ENCODE peak calls at places on chromosomes 1 and 21, in seven cellular contexts. One of them, this sample, is unnamed.

GRCh38 chr21:44582980-44583799 is 2.8 kb upstream of the KRTAP10-5 start:
- DNase-seq in ascending aorta: no peak
- DNase-seq in keratinocyte: no peak
- DNase-seq in dorsolateral prefrontal cortex: no peak
- DNase-seq in heart left ventricle: no peak
- DNase-seq in astrocyte of the spinal cord: no peak
- DNase-seq in fibroblast of lung: no peak
- DNase-seq in this sample: no peak

GRCh38 chr1:59332983-59333382 is 36.1 kb downstream of the FGGY start:
- DNase-seq in heart left ventricle: no peak
- DNase-seq in ascending aorta: no peak
- DNase-seq in fibroblast of lung: peak
- DNase-seq in dorsolateral prefrontal cortex: no peak
- DNase-seq in astrocyte of the spinal cord: peak
- DNase-seq in keratinocyte: peak
- DNase-seq in this sample: peak

GRCh38 chr1:51331206-51332100 is 1.1 kb upstream of the TTC39A start:
- DNase-seq in astrocyte of the spinal cord: peak
- DNase-seq in dorsolateral prefrontal cortex: no peak
- DNase-seq in fibroblast of lung: peak
- DNase-seq in keratinocyte: peak
- DNase-seq in heart left ventricle: peak
- DNase-seq in ascending aorta: peak
- DNase-seq in this sample: peak

GRCh38 chr1:206890690-206891089 is 6.6 kb upstream of the IL24 start:
- DNase-seq in heart left ventricle: no peak
- DNase-seq in fibroblast of lung: peak
- DNase-seq in ascending aorta: no peak
- DNase-seq in astrocyte of the spinal cord: peak
- DNase-seq in dorsolateral prefrontal cortex: no peak
- DNase-seq in keratinocyte: no peak
- DNase-seq in this sample: peak

GRCh38 chr1:21873761-21874160 is 61.7 kb downstream of the LDLRAD2 start:
- DNase-seq in fibroblast of lung: no peak
- DNase-seq in keratinocyte: no peak
- DNase-seq in ascending aorta: no peak
- DNase-seq in astrocyte of the spinal cord: no peak
- DNase-seq in heart left ventricle: no peak
- DNase-seq in dorsolateral prefrontal cortex: no peak
- DNase-seq in this sample: no peak

GRCh38 chr1:115411388-115412063 is 73.5 kb upstream of the NGF start:
- DNase-seq in astrocyte of the spinal cord: peak
- DNase-seq in fibroblast of lung: peak
- DNase-seq in dorsolateral prefrontal cortex: no peak
- DNase-seq in heart left ventricle: no peak
- DNase-seq in keratinocyte: peak
- DNase-seq in ascending aorta: no peak
- DNase-seq in this sample: peak

GRCh38 chr1:37506740-37507139 is 7.8 kb downstream of the MEAF6 start:
- DNase-seq in fibroblast of lung: no peak
- DNase-seq in ascending aorta: no peak
- DNase-seq in astrocyte of the spinal cord: no peak
- DNase-seq in heart left ventricle: no peak
- DNase-seq in keratinocyte: no peak
- DNase-seq in dorsolateral prefrontal cortex: no peak
- DNase-seq in this sample: no peak

GRCh38 chr1:93969371-93969770 is 60.1 kb upstream of the GCLM start:
- DNase-seq in fibroblast of lung: no peak
- DNase-seq in heart left ventricle: no peak
- DNase-seq in ascending aorta: no peak
- DNase-seq in astrocyte of the spinal cord: no peak
- DNase-seq in dorsolateral prefrontal cortex: no peak
- DNase-seq in keratinocyte: no peak
- DNase-seq in this sample: no peak

GRCh38 chr1:209597496-209597895 is 14.0 kb downstream of the CAMK1G start:
- DNase-seq in ascending aorta: no peak
- DNase-seq in astrocyte of the spinal cord: no peak
- DNase-seq in keratinocyte: no peak
- DNase-seq in heart left ventricle: no peak
- DNase-seq in dorsolateral prefrontal cortex: no peak
- DNase-seq in fibroblast of lung: no peak
- DNase-seq in this sample: no peak

GRCh38 chr1:228178737-228179720 is 13.4 kb downstream of the IBA57 start:
- DNase-seq in keratinocyte: no peak
- DNase-seq in dorsolateral prefrontal cortex: no peak
- DNase-seq in ascending aorta: no peak
- DNase-seq in heart left ventricle: no peak
- DNase-seq in astrocyte of the spinal cord: no peak
- DNase-seq in fibroblast of lung: no peak
- DNase-seq in this sample: peak

GRCh38 chr1:109396971-109397370 is 747 bp downstream of the SORT1 start:
- DNase-seq in ascending aorta: no peak
- DNase-seq in fibroblast of lung: no peak
- DNase-seq in keratinocyte: no peak
- DNase-seq in heart left ventricle: no peak
- DNase-seq in dorsolateral prefrontal cortex: no peak
- DNase-seq in astrocyte of the spinal cord: no peak
- DNase-seq in this sample: no peak

GRCh38 chr1:38578444-38578951 is 281.1 kb downstream of the RRAGC start:
- DNase-seq in dorsolateral prefrontal cortex: no peak
- DNase-seq in astrocyte of the spinal cord: no peak
- DNase-seq in keratinocyte: no peak
- DNase-seq in ascending aorta: no peak
- DNase-seq in heart left ventricle: no peak
- DNase-seq in fibroblast of lung: no peak
- DNase-seq in this sample: no peak

GRCh38 chr1:11129649-11130048 is 30.0 kb upstream of the EXOSC10 start:
- DNase-seq in keratinocyte: no peak
- DNase-seq in fibroblast of lung: no peak
- DNase-seq in heart left ventricle: no peak
- DNase-seq in dorsolateral prefrontal cortex: no peak
- DNase-seq in astrocyte of the spinal cord: no peak
- DNase-seq in ascending aorta: no peak
- DNase-seq in this sample: no peak

GRCh38 chr1:232676307-232676706 is 46.4 kb upstream of the SIPA1L2 start:
- DNase-seq in heart left ventricle: no peak
- DNase-seq in astrocyte of the spinal cord: no peak
- DNase-seq in keratinocyte: no peak
- DNase-seq in ascending aorta: no peak
- DNase-seq in dorsolateral prefrontal cortex: no peak
- DNase-seq in fibroblast of lung: no peak
- DNase-seq in this sample: no peak

GRCh38 chr1:183361081-183361480 is 57.1 kb downstream of the NMNAT2 start:
- DNase-seq in dorsolateral prefrontal cortex: no peak
- DNase-seq in keratinocyte: no peak
- DNase-seq in fibroblast of lung: no peak
- DNase-seq in astrocyte of the spinal cord: no peak
- DNase-seq in heart left ventricle: no peak
- DNase-seq in ascending aorta: no peak
- DNase-seq in this sample: no peak

GRCh38 chr1:196603651-196604050 is 4.6 kb downstream of the KCNT2 start:
- DNase-seq in ascending aorta: no peak
- DNase-seq in astrocyte of the spinal cord: no peak
- DNase-seq in keratinocyte: no peak
- DNase-seq in fibroblast of lung: no peak
- DNase-seq in heart left ventricle: no peak
- DNase-seq in dorsolateral prefrontal cortex: no peak
- DNase-seq in this sample: no peak

GRCh38 chr1:32770741-32771548 is 46.2 kb downstream of the YARS1 start:
- DNase-seq in fibroblast of lung: no peak
- DNase-seq in dorsolateral prefrontal cortex: no peak
- DNase-seq in heart left ventricle: no peak
- DNase-seq in ascending aorta: no peak
- DNase-seq in astrocyte of the spinal cord: no peak
- DNase-seq in keratinocyte: no peak
- DNase-seq in this sample: no peak

GRCh38 chr1:99705385-99705784 is 59.5 kb downstream of the PALMD start:
- DNase-seq in ascending aorta: no peak
- DNase-seq in fibroblast of lung: no peak
- DNase-seq in keratinocyte: no peak
- DNase-seq in heart left ventricle: no peak
- DNase-seq in dorsolateral prefrontal cortex: no peak
- DNase-seq in astrocyte of the spinal cord: no peak
- DNase-seq in this sample: no peak

GRCh38 chr21:32392299-32392879 is 423 bp downstream of the URB1 start:
- DNase-seq in dorsolateral prefrontal cortex: no peak
- DNase-seq in keratinocyte: no peak
- DNase-seq in astrocyte of the spinal cord: peak
- DNase-seq in heart left ventricle: no peak
- DNase-seq in ascending aorta: no peak
- DNase-seq in fibroblast of lung: no peak
- DNase-seq in this sample: peak

GRCh38 chr1:162632234-162632666 is at the start of gene DDR2:
- DNase-seq in fibroblast of lung: peak
- DNase-seq in dorsolateral prefrontal cortex: no peak
- DNase-seq in heart left ventricle: peak
- DNase-seq in ascending aorta: peak
- DNase-seq in astrocyte of the spinal cord: peak
- DNase-seq in keratinocyte: no peak
- DNase-seq in this sample: peak

GRCh38 chr1:3034728-3035610 is 13.7 kb downstream of the ACTRT2 start:
- DNase-seq in ascending aorta: peak
- DNase-seq in fibroblast of lung: no peak
- DNase-seq in astrocyte of the spinal cord: no peak
- DNase-seq in heart left ventricle: no peak
- DNase-seq in dorsolateral prefrontal cortex: no peak
- DNase-seq in keratinocyte: no peak
- DNase-seq in this sample: no peak

GRCh38 chr1:193625255-193625654 is 438.8 kb upstream of the B3GALT2 start:
- DNase-seq in heart left ventricle: no peak
- DNase-seq in dorsolateral prefrontal cortex: no peak
- DNase-seq in ascending aorta: no peak
- DNase-seq in fibroblast of lung: no peak
- DNase-seq in astrocyte of the spinal cord: no peak
- DNase-seq in keratinocyte: no peak
- DNase-seq in this sample: no peak

GRCh38 chr21:14690886-14691285 is 144.8 kb upstream of the SAMSN1 start:
- DNase-seq in dorsolateral prefrontal cortex: no peak
- DNase-seq in fibroblast of lung: no peak
- DNase-seq in ascending aorta: no peak
- DNase-seq in heart left ventricle: no peak
- DNase-seq in astrocyte of the spinal cord: no peak
- DNase-seq in keratinocyte: no peak
- DNase-seq in this sample: no peak

GRCh38 chr21:16983425-16983824 is 529.4 kb upstream of the CXADR start:
- DNase-seq in ascending aorta: no peak
- DNase-seq in astrocyte of the spinal cord: no peak
- DNase-seq in fibroblast of lung: no peak
- DNase-seq in heart left ventricle: no peak
- DNase-seq in keratinocyte: no peak
- DNase-seq in dorsolateral prefrontal cortex: no peak
- DNase-seq in this sample: no peak

GRCh38 chr1:227893696-227894305 is 53.9 kb downstream of the WNT9A start:
- DNase-seq in keratinocyte: no peak
- DNase-seq in heart left ventricle: no peak
- DNase-seq in fibroblast of lung: no peak
- DNase-seq in astrocyte of the spinal cord: no peak
- DNase-seq in dorsolateral prefrontal cortex: peak
- DNase-seq in ascending aorta: no peak
- DNase-seq in this sample: no peak

GRCh38 chr1:160672789-160673695 is 26.2 kb upstream of the SLAMF1 start:
- DNase-seq in fibroblast of lung: no peak
- DNase-seq in ascending aorta: no peak
- DNase-seq in astrocyte of the spinal cord: no peak
- DNase-seq in keratinocyte: no peak
- DNase-seq in dorsolateral prefrontal cortex: no peak
- DNase-seq in heart left ventricle: no peak
- DNase-seq in this sample: no peak

GRCh38 chr1:28822779-28823178 is 10.8 kb downstream of the OPRD1 start:
- DNase-seq in ascending aorta: no peak
- DNase-seq in heart left ventricle: no peak
- DNase-seq in keratinocyte: no peak
- DNase-seq in astrocyte of the spinal cord: no peak
- DNase-seq in fibroblast of lung: no peak
- DNase-seq in dorsolateral prefrontal cortex: no peak
- DNase-seq in this sample: peak

GRCh38 chr1:161879261-161879660 is 113.1 kb downstream of the ATF6 start:
- DNase-seq in keratinocyte: no peak
- DNase-seq in astrocyte of the spinal cord: no peak
- DNase-seq in dorsolateral prefrontal cortex: no peak
- DNase-seq in fibroblast of lung: no peak
- DNase-seq in heart left ventricle: no peak
- DNase-seq in ascending aorta: no peak
- DNase-seq in this sample: no peak

GRCh38 chr1:203657735-203658134 is 31.1 kb downstream of the ATP2B4 start:
- DNase-seq in fibroblast of lung: no peak
- DNase-seq in astrocyte of the spinal cord: no peak
- DNase-seq in dorsolateral prefrontal cortex: no peak
- DNase-seq in keratinocyte: no peak
- DNase-seq in ascending aorta: no peak
- DNase-seq in heart left ventricle: no peak
- DNase-seq in this sample: no peak

GRCh38 chr21:19322360-19322759 is 918.8 kb upstream of the TMPRSS15 start:
- DNase-seq in fibroblast of lung: peak
- DNase-seq in keratinocyte: no peak
- DNase-seq in dorsolateral prefrontal cortex: no peak
- DNase-seq in heart left ventricle: no peak
- DNase-seq in ascending aorta: no peak
- DNase-seq in astrocyte of the spinal cord: peak
- DNase-seq in this sample: no peak
- TF ChIP-seq CTCF in fibroblast of lung: no peak
- TF ChIP-seq CTCF in keratinocyte: no peak
- TF ChIP-seq CTCF in dorsolateral prefrontal cortex: peak
- TF ChIP-seq CTCF in heart left ventricle: no peak
- TF ChIP-seq CTCF in ascending aorta: no peak
- TF ChIP-seq CTCF in astrocyte of the spinal cord: peak
- TF ChIP-seq CTCF in this sample: no peak

GRCh38 chr21:46054447-46054846 is 43.5 kb upstream of the COL6A2 start:
- DNase-seq in dorsolateral prefrontal cortex: no peak
- DNase-seq in astrocyte of the spinal cord: peak
- DNase-seq in fibroblast of lung: peak
- DNase-seq in keratinocyte: no peak
- DNase-seq in ascending aorta: peak
- DNase-seq in heart left ventricle: no peak
- DNase-seq in this sample: peak
- H3K4me3 ChIP-seq in dorsolateral prefrontal cortex: no peak
- H3K4me3 ChIP-seq in astrocyte of the spinal cord: no peak
- H3K4me3 ChIP-seq in fibroblast of lung: no peak
- H3K4me3 ChIP-seq in keratinocyte: no peak
- H3K4me3 ChIP-seq in ascending aorta: no peak
- H3K4me3 ChIP-seq in heart left ventricle: no peak
- H3K4me3 ChIP-seq in this sample: no peak

DNA sequence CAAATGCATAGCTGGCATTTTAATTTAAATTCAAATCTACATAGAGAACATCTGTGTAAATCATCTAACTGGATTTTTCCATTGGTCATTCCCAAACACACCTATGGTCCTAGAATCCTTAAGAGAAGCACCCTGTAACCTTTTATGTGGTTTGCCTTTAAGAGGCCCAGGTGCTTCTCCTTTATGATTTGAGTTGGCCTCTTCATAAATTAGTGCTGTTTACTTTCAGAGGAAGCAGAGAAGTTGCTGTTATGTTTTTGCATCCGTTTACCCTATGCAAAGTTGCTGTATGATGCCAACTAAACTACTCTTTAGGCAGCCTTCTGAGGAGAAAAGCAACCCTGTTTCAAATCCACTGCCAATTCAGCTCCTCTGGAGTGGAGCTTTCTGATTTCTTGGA is 193.8 kb downstream of the HS2ST1 start:
- DNase-seq in dorsolateral prefrontal cortex: no peak
- DNase-seq in fibroblast of lung: no peak
- DNase-seq in ascending aorta: no peak
- DNase-seq in keratinocyte: no peak
- DNase-seq in heart left ventricle: no peak
- DNase-seq in astrocyte of the spinal cord: no peak
- DNase-seq in this sample: no peak
- TF ChIP-seq CTCF in dorsolateral prefrontal cortex: no peak
- TF ChIP-seq CTCF in fibroblast of lung: no peak
- TF ChIP-seq CTCF in ascending aorta: no peak
- TF ChIP-seq CTCF in keratinocyte: no peak
- TF ChIP-seq CTCF in heart left ventricle: no peak
- TF ChIP-seq CTCF in astrocyte of the spinal cord: no peak
- TF ChIP-seq CTCF in this sample: no peak

GRCh38 chr1:31371560-31371959 is 1.3 kb downstream of the FABP3 start:
- DNase-seq in astrocyte of the spinal cord: no peak
- DNase-seq in heart left ventricle: no peak
- DNase-seq in dorsolateral prefrontal cortex: no peak
- DNase-seq in keratinocyte: no peak
- DNase-seq in ascending aorta: peak
- DNase-seq in fibroblast of lung: peak
- DNase-seq in this sample: no peak
- H3K4me3 ChIP-seq in astrocyte of the spinal cord: no peak
- H3K4me3 ChIP-seq in heart left ventricle: peak
- H3K4me3 ChIP-seq in dorsolateral prefrontal cortex: peak
- H3K4me3 ChIP-seq in keratinocyte: no peak
- H3K4me3 ChIP-seq in ascending aorta: peak
- H3K4me3 ChIP-seq in fibroblast of lung: peak
- H3K4me3 ChIP-seq in this sample: no peak

This sample was measured in fibroblast of villous mesenchyme.